ENCODE peak calls at places on chromosomes 11 and 22, in ten cellular contexts. I, H, D, T, V, F, N, G, U and P are unnamed samples.

GRCh38 chr22:29831958-29832357 is 6.1 kb downstream of the ASCC2 start:
- DNase-seq in N (no peak), T (no peak), V (no peak), G (no peak), D (no peak), F (no peak), U (no peak), I (no peak), H (no peak), P (no peak)

GRCh38 chr11:75524576-75525432 is 937 bp downstream of the GDPD5 start:
- DNase-seq in G (no peak), H (no peak), T (peak), D (no peak), N (peak), V (peak), F (no peak), U (peak), I (peak), P (no peak)

GRCh38 chr22:49632199-49633009 is 195.3 kb downstream of the BRD1 start:
- DNase-seq in T (no peak), F (no peak), N (no peak), I (peak), H (peak), U (no peak), V (no peak), D (peak), G (peak), P (no peak)

GRCh38 chr11:116471608-116472007 is 301.2 kb downstream of the BUD13 start:
- DNase-seq in V (no peak), D (peak), U (no peak), I (no peak), N (no peak), H (peak), T (no peak), F (no peak), G (no peak), P (peak)

GRCh38 chr11:125300791-125301218 is 136.3 kb downstream of the PKNOX2 start:
- DNase-seq in U (no peak), V (no peak), I (no peak), D (peak), H (peak), T (no peak), N (no peak), G (no peak), F (no peak), P (peak)

GRCh38 chr22:46865052-46865434 is 102.6 kb downstream of the TBC1D22A start:
- DNase-seq in D (no peak), U (no peak), H (no peak), F (no peak), I (no peak), T (no peak), N (no peak), G (peak), V (no peak), P (no peak)

GRCh38 chr22:39960791-39961746 is 872 bp downstream of the TMA7B start:
- DNase-seq in D (no peak), F (peak), V (peak), U (peak), N (no peak), T (no peak), I (peak), G (no peak), H (peak), P (peak)

GRCh38 chr11:68932933-68933577 is 29.4 kb downstream of the IGHMBP2 start:
- DNase-seq in U (no peak), G (no peak), H (no peak), F (no peak), N (no peak), V (no peak), T (no peak), I (no peak), D (no peak), P (no peak)

GRCh38 chr22:20268350-20269012 is 363 bp upstream of the RTN4R start:
- DNase-seq in N (peak), U (peak), V (peak), F (peak), D (no peak), H (peak), I (peak), G (peak), T (peak), P (no peak)

GRCh38 chr22:17217179-17217578 is 2.1 kb downstream of the ADA2 start:
- DNase-seq in G (no peak), V (no peak), F (peak), I (no peak), D (no peak), H (no peak), U (no peak), T (no peak), N (no peak), P (no peak)

GRCh38 chr22:31345331-31346254 is 553 bp downstream of the PATZ1 start:
- DNase-seq in I (peak), V (peak), N (peak), F (peak), T (peak), G (peak), U (peak), H (peak), D (peak), P (peak)

GRCh38 chr22:25372000-25372595 is 152.7 kb downstream of the CRYBB2 start:
- DNase-seq in F (no peak), T (no peak), U (no peak), G (no peak), I (no peak), N (no peak), H (no peak), V (no peak), D (no peak), P (no peak)

GRCh38 chr11:132402056-132402684 is 1031.8 kb downstream of the NTM start:
- DNase-seq in I (peak), N (peak), T (no peak), H (peak), F (no peak), U (no peak), V (no peak), G (peak), D (no peak), P (no peak)

GRCh38 chr11:110091995-110092576 is 1.1 kb upstream of the ZC3H12C start:
- DNase-seq in I (no peak), G (no peak), N (no peak), D (no peak), U (no peak), T (no peak), H (peak), V (no peak), F (no peak), P (no peak)

GRCh38 chr22:43436536-43437267 is 24.9 kb downstream of the MPPED1 start:
- DNase-seq in D (no peak), I (no peak), V (no peak), T (no peak), U (no peak), F (no peak), H (no peak), G (no peak), N (no peak), P (no peak)

GRCh38 chr11:41950470-41951143 is 491.2 kb upstream of the LRRC4C start:
- DNase-seq in T (no peak), N (no peak), I (no peak), V (no peak), F (no peak), U (no peak), H (no peak), D (no peak), G (no peak), P (no peak)

GRCh38 chr11:14213006-14213405 is 146.0 kb downstream of the RRAS2 start:
- DNase-seq in T (no peak), V (no peak), N (no peak), I (no peak), D (no peak), G (no peak), H (no peak), U (no peak), F (no peak), P (no peak)

GRCh38 chr11:6175440-6175839 is 5.3 kb upstream of the OR52B2 start:
- DNase-seq in H (no peak), N (no peak), D (no peak), U (no peak), V (no peak), T (no peak), I (no peak), F (no peak), G (no peak), P (no peak)

GRCh38 chr11:36376888-36377758 is 81.0 kb downstream of the PRR5L start:
- DNase-seq in D (no peak), U (peak), H (peak), I (no peak), N (peak), F (peak), T (peak), G (no peak), V (peak), P (no peak)

GRCh38 chr11:36469063-36469462 is 41.0 kb downstream of the TRAF6 start:
- DNase-seq in U (no peak), I (no peak), G (no peak), F (peak), H (no peak), V (no peak), N (no peak), D (no peak), T (no peak), P (no peak)

GRCh38 chr11:48083427-48083826 is 103.1 kb downstream of the PTPRJ start:
- DNase-seq in F (no peak), G (no peak), H (peak), I (no peak), V (no peak), T (no peak), N (no peak), D (no peak), U (no peak), P (no peak)

GRCh38 chr11:133582731-133583130 is 50.4 kb upstream of the OPCML start:
- DNase-seq in F (no peak), G (no peak), U (no peak), N (no peak), D (no peak), V (no peak), H (no peak), T (no peak), I (no peak), P (no peak)

GRCh38 chr11:82720267-82720666 is 13.4 kb downstream of the FAM181B start:
- DNase-seq in I (no peak), G (no peak), V (no peak), T (no peak), H (no peak), D (no peak), U (no peak), N (no peak), F (no peak), P (no peak)

GRCh38 chr11:93031386-93031785 is 61.9 kb downstream of the MTNR1B start:
- DNase-seq in D (no peak), I (no peak), V (no peak), F (no peak), G (no peak), U (no peak), H (no peak), T (no peak), N (no peak), P (peak)

GRCh38 chr11:10731064-10731680 is 19.9 kb upstream of the CTR9 start:
- DNase-seq in D (no peak), F (no peak), U (no peak), T (no peak), H (no peak), G (no peak), I (no peak), V (no peak), N (no peak), P (no peak)

GRCh38 chr22:24466831-24467249 is 28.3 kb upstream of the UPB1 start:
- DNase-seq in I (no peak), H (peak), D (peak), U (no peak), V (no peak), N (no peak), G (no peak), T (no peak), F (no peak), P (peak)

GRCh38 chr11:131418214-131418613 is 47.8 kb downstream of the NTM start:
- DNase-seq in V (no peak), N (no peak), H (no peak), G (no peak), T (no peak), U (no peak), D (no peak), F (no peak), I (no peak), P (no peak)